ENCODE peak calls at places on chromosomes 12 and 14, in four cellular contexts. B is H1, G is mesenchymal stem cell, F is trophoblast cell. U is an unnamed sample.

GRCh38 chr12:77218278-77218677 is 152.9 kb upstream of the E2F7 start:
- DNase-seq in B (no peak), G (no peak), F (no peak), U (no peak)

GRCh38 chr12:39032034-39032433 is 126.6 kb upstream of the CPNE8 start:
- DNase-seq in B (no peak), G (no peak), F (no peak), U (no peak)

GRCh38 chr12:124087251-124088141 is 114.5 kb downstream of the ZNF664 start:
- DNase-seq in B (no peak), G (peak; percentile 36), F (no peak), U (no peak)

GRCh38 chr12:103805961-103806360 is 35.1 kb downstream of the NT5DC3 start:
- DNase-seq in B (no peak), G (no peak), F (no peak), U (no peak)

GRCh38 chr14:75961662-75962061 is 20.1 kb downstream of the TGFB3 start:
- DNase-seq in B (no peak), G (no peak), F (no peak), U (no peak)

GRCh38 chr12:58633479-58633878 is 286.8 kb downstream of the LRIG3 start:
- DNase-seq in B (no peak), G (peak; percentile 34), F (no peak), U (no peak)

GRCh38 chr12:91226951-91227350 is 44.3 kb upstream of the DCN start:
- DNase-seq in B (no peak), G (no peak), F (no peak), U (no peak)

GRCh38 chr12:110733089-110733715 is 9.5 kb downstream of the PPP1CC start:
- DNase-seq in B (no peak), G (no peak), F (no peak), U (no peak)

GRCh38 chr12:13103391-13104033 is at the start of gene GSG1:
- DNase-seq in B (no peak), G (peak; percentile 30), F (no peak), U (no peak)

GRCh38 chr12:121246893-121247557 is 37.1 kb downstream of the P2RX4 start:
- DNase-seq in B (no peak), G (no peak), F (no peak), U (no peak)

GRCh38 chr14:77375973-77376372 is 921 bp downstream of the TMED8 start:
- DNase-seq in B (no peak), G (no peak), F (no peak), U (no peak)

GRCh38 chr14:100340454-100340813 is 17.3 kb downstream of the SLC25A47 start:
- DNase-seq in B (no peak), G (no peak), F (no peak), U (no peak)

GRCh38 chr12:48988030-48988649 is 10.0 kb downstream of the WNT1 start:
- DNase-seq in B (peak; percentile 98), G (peak; percentile 54), F (peak; percentile 70), U (peak; percentile 78)

GRCh38 chr14:61744239-61744638 is 18.0 kb upstream of the SNAPC1 start:
- DNase-seq in B (no peak), G (no peak), F (no peak), U (no peak)
- H3K4me2 ChIP-seq in B (no peak overlapping the region), G (no peak overlapping the region), F (no peak overlapping the region), U (no peak overlapping the region)

DNA sequence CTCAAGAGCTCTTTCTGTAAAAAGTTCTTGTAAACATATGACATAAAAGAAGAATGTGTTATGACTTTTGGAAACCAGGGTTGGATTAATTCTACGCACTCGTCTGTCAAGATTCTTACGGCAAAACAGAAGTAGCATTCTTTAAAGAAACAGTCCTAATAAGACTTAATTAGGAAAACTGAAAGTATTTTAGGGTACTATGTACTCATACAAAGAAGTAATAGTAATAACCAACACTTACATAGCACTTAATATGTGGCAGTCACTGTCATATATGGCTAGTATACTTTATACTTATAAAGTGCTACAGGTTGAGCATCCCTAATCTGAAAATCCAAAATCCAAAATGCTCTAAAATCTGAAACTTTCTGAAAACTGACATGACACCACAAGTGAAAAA is 72.9 kb upstream of the ST8SIA1 start:
- DNase-seq in B (no peak), G (no peak), F (no peak), U (no peak)
- H3K36me3 ChIP-seq in B (no peaks in the 10 kb centered on the region), G (no peaks in the 10 kb centered on the region), F (no peaks in the 10 kb centered on the region), U (no peaks in the 10 kb centered on the region)

GRCh38 chr12:131989021-131989420 is 39.3 kb downstream of the EP400 start:
- DNase-seq in B (peak; percentile 40), G (no peak), F (no peak), U (no peak)

GRCh38 chr12:131990066-131990979 is 40.6 kb downstream of the EP400 start:
- DNase-seq in B (peak; percentile 55), G (no peak), F (no peak), U (peak; percentile 77)

GRCh38 chr12:131988054-131988796 is 38.5 kb downstream of the EP400 start:
- DNase-seq in B (peak; percentile 43), G (no peak), F (no peak), U (no peak)

GRCh38 chr12:131991816-131992430 is 42.2 kb downstream of the EP400 start:
- DNase-seq in B (peak; percentile 40), G (peak; percentile 22), F (no peak), U (no peak)

DNA sequence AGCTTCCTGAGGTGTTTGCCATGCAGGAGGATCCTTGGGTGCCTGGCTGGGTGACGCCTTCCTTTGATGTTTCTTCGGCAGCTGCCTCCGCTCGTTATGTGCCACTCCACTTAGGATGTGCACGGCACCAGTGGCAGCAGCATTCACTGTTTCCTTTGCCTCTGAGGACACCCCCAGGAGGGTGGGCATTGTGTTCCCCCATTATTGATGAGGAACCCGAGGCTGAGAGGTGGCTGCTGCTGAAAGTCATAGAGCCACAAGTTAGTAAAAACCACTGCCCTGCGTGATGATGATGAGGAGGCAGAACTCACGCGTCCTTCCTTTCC is 41.2 kb downstream of the EP400 start:
- DNase-seq in B (peak; percentile 61), G (no peak), F (no peak), U (no peak)
- H2BK12ac ChIP-seq in B (peak overlapping the region; percentile 99), G (no peak overlapping the region), F (peak overlapping the region; percentile 64), U (peak overlapping the region; percentile 78)

GRCh38 chr12:11660624-11661023 is 11.2 kb downstream of the ETV6 start:
- DNase-seq in B (no peak), G (no peak), F (no peak), U (no peak)
- H3K4me2 ChIP-seq in B (no peak overlapping the region), G (no peak overlapping the region), F (no peak overlapping the region), U (no peak overlapping the region)

GRCh38 chr14:73729015-73729330 is 14.8 kb upstream of the PNMA1 start:
- DNase-seq in B (no peak), G (no peak), F (no peak), U (no peak)
- H3K36me3 ChIP-seq in B (no peaks in the 10 kb centered on the region), G (peaks cover 61% of the 10 kb centered on the region), F (peaks cover 49% of the 10 kb centered on the region), U (peaks cover 9% of the 10 kb centered on the region)

GRCh38 chr14:104392396-104393198 is 187.0 kb upstream of the C14orf180 start:
- DNase-seq in B (no peak), G (no peak), F (no peak), U (no peak)
- H2BK12ac ChIP-seq in B (peak overlapping the region; percentile 50), G (no peak overlapping the region), F (no peak overlapping the region), U (no peak overlapping the region)

GRCh38 chr12:9240776-9241175 is 32.6 kb upstream of the PZP start:
- DNase-seq in B (no peak), G (no peak), F (no peak), U (no peak)

GRCh38 chr12:9248435-9248834 is 40.2 kb upstream of the PZP start:
- DNase-seq in B (no peak), G (no peak), F (no peak), U (no peak)

GRCh38 chr12:9244894-9245293 is 36.7 kb upstream of the PZP start:
- DNase-seq in B (no peak), G (no peak), F (no peak), U (no peak)

GRCh38 chr12:9241301-9241700 is 33.1 kb upstream of the PZP start:
- DNase-seq in B (no peak), G (no peak), F (no peak), U (no peak)

DNA sequence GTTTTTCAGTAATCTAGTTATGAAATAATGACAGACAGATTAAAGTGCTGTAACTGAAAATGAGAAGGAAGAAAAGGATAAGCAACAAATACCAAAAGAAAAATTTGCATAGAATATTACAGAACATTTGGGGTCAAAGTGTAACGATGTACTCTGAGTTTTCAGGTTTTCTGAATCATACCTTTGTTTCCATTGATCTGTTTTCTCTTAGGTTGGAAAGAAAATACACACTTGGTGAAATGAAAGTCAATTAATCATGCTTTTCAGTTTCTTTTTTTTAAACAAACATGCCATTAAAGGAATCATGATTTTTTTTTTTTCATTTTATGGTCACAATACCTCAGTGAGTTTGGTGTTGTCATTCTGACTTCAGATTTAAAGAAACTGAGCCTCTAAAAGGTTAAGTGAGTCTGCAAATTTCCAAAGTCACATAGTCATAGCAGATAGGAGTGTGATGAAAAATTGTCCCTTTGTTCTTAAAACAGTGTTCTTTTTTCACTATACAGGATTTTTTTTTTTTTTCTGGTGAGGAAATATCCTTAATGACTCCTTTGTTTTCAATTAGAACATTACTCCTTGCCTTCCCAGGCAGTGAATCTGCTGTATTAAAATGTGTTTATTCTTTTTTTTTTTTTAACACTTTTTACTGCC is 35.9 kb upstream of the PZP start:
- DNase-seq in B (no peak), G (no peak), F (no peak), U (no peak)
- H3K4me2 ChIP-seq in B (no peak overlapping the region), G (no peak overlapping the region), F (no peak overlapping the region), U (no peak overlapping the region)

GRCh38 chr14:102052522-102052921 is 34.3 kb downstream of the HSP90AA1 start:
- DNase-seq in B (no peak), G (no peak), F (no peak), U (no peak)
- H3K36me3 ChIP-seq in B (peaks cover 51% of the 10 kb centered on the region), G (peaks cover 84% of the 10 kb centered on the region), F (peaks cover 66% of the 10 kb centered on the region), U (peaks cover 72% of the 10 kb centered on the region)

DNA sequence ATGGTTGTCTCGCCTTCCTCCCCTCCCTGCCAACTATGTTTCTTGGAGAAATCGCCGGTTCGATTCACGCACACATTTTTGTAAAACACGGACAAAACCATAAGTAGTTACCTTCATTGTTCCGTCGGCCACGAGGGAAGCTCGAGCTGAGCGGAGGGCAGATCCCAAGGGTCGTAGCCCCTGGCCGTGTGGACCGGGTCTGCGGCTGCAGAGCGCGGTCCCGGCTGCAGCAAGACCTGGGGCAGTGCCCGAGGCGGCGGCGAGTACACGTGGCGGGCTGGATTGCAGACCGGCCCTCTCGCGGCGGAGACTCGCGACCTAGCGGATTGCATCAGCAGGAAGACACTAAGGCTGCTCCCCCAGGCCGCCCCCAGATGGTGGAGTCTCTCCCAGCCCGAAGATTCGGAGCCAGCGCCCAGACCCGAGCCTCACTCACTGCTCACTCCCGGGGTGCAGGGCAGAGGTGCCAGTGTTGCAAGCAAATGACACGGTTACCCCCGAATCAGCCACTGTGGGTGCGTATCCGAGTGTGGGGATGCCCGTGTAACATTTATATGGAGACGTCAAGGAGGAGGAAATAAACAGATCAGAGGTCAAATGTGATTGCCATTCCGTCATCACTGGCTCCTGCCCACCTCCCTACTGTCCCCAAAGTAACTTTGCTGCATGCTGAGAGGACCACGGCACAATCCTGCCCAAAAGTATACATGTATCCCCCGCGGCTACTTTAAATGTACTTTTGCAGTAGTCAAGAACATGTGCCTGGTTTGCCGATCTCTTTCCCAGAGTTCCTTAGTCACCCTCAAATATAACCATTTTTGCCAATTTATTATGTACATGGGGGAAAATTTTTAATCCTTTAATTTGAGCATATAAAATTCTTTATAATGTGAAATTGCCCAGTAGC is at the start of gene BCAT1:
- DNase-seq in B (peak; percentile 79), G (peak; percentile 89), F (peak; percentile 48), U (peak; percentile 48)
- H2BK12ac ChIP-seq in B (peak within 1 kb of the TSS; percentile 99), G (peak within 1 kb of the TSS; percentile 79), F (peak within 1 kb of the TSS; percentile 95), U (no peak within 1 kb of the TSS)

GRCh38 chr14:104996483-104996882 is 10.9 kb downstream of the CLBA1 start:
- DNase-seq in B (no peak), G (no peak), F (no peak), U (no peak)
- H3K4me2 ChIP-seq in B (no peak overlapping the region), G (no peak overlapping the region), F (no peak overlapping the region), U (no peak overlapping the region)